ENCODE peak calls at places on chromosomes 13 and 19, in six cellular contexts. Z is stomach, E is uterus, G is gastrocnemius medialis, C is AG04449, U is fibroblast of mammary gland. R is an unnamed sample.
A peak's percentile ranks its signal among the peaks of the same experiment; 100 is the strongest.

GRCh38 chr19:4393947-4394590 is 6.3 kb downstream of the SH3GL1 start:
- DNase-seq in G (no peak), U (no peak), C (no peak), Z (no peak), E (no peak), R (no peak)

GRCh38 chr13:75760182-75760981 is 124.3 kb downstream of the LMO7 start:
- DNase-seq in U (peak; percentile 45), E (no peak), C (no peak), Z (peak; percentile 85), G (peak; percentile 66), R (no peak)

GRCh38 chr13:96779691-96780090 is 214.6 kb downstream of the OXGR1 start:
- DNase-seq in C (no peak), Z (no peak), G (no peak), U (peak; percentile 30), E (no peak), R (no peak)

GRCh38 chr13:39816936-39817335 is 161.5 kb downstream of the COG6 start:
- DNase-seq in G (no peak), C (no peak), Z (no peak), U (peak; percentile 16), E (no peak), R (no peak)

GRCh38 chr19:12113121-12113520 is 27.0 kb downstream of the ZNF20 start:
- DNase-seq in C (no peak), U (no peak), E (no peak), Z (no peak), G (no peak), R (no peak)

GRCh38 chr13:38895075-38895474 is 95.6 kb downstream of the STOML3 start:
- DNase-seq in U (no peak), Z (no peak), G (no peak), C (no peak), E (no peak), R (no peak)

GRCh38 chr13:40469581-40470282 is 196.7 kb downstream of the FOXO1 start:
- DNase-seq in G (no peak), C (no peak), E (no peak), U (no peak), Z (no peak), R (no peak)

GRCh38 chr13:33480561-33480960 is 195.0 kb upstream of the STARD13 start:
- DNase-seq in G (no peak), E (no peak), C (no peak), U (peak; percentile 41), Z (no peak), R (no peak)

GRCh38 chr13:90686438-90686837 is 661.0 kb upstream of the MIR17HG start:
- DNase-seq in G (no peak), C (no peak), E (no peak), U (peak; percentile 88), Z (no peak), R (no peak)

GRCh38 chr19:5360003-5360820 is 19.6 kb upstream of the PTPRS start:
- DNase-seq in C (no peak), G (no peak), E (no peak), Z (no peak), U (peak; percentile 57), R (peak; percentile 31)

GRCh38 chr19:11168568-11168967 is 13.0 kb upstream of the SPC24 start:
- DNase-seq in U (peak; percentile 99), G (no peak), C (peak; percentile 82), E (no peak), Z (no peak), R (no peak)

GRCh38 chr13:110301083-110301482 is 5.9 kb downstream of the COL4A1 start:
- DNase-seq in U (no peak), Z (no peak), C (no peak), E (peak; percentile 15), G (no peak), R (peak; percentile 33)
- H3K4me3 ChIP-seq in U (no peak overlapping the region), Z (no peak overlapping the region), C (peak overlapping the region; percentile 23), E (no peak overlapping the region), G (peak overlapping the region; percentile 20), R (no peak overlapping the region)

GRCh38 chr19:44757735-44758505 is 9.4 kb downstream of the BCL3 start:
- DNase-seq in E (peak; percentile 81), C (no peak), G (peak; percentile 54), Z (peak; percentile 61), U (peak; percentile 73), R (peak; percentile 75)
- TF ChIP-seq CTCF in E (peak; percentile 48), C (peak; percentile 16), G (peak; percentile 26), Z (no peak), U (no peak), R (peak; percentile 5)

DNA sequence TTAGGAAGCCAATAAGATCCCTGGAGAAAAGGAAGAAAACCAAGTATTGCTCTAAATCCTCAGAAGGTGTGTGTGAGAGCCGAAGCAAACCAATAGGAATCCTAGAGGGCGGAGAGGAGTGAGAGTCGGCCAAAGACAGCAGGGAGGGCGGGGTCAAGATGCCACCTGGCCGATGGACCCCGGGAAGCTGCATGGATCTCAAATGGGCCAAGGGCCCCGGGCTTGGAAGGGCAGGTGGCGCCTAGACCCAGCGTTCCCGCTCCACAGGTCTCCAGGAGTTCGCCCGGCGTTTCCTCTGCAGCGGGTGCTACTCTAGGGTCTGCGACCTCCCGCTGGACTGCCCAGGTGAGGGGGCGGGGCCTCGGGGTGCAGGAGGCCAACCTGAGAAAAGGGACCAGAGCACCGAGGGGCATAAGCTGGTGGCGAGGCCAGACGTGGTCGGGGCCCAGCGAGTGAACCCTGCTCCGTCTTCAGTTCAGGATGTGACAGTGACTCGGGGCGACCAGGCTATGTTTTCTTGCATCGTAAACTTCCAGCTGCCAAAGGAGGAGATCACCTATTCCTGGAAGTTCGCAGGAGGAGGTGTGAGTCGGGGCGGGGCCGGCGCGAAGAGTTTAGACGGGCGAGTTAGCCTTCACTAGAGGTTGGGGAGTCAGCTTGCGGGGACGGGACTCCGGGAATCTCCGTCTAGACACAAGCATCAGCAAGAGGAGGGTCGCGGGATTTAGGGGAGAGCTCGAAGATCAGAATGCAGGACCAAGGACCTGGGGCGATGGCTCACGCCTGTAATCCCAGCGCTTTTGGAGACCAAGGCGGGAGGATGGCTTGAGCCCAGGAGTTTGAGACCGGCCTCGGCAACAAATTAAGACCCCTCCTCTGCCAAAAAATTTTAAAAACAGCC is 9.9 kb downstream of the SPACA6 start:
- DNase-seq in C (no peak), E (peak; percentile 48), U (no peak), Z (peak; percentile 56), G (no peak), R (peak; percentile 42)
- H3K4me3 ChIP-seq in C (no peak overlapping the region), E (no peak overlapping the region), U (no peak overlapping the region), Z (peak overlapping the region; percentile 61), G (peak overlapping the region; percentile 53), R (peak overlapping the region; percentile 62)

GRCh38 chr13:27280841-27281240 is 10.2 kb downstream of the RASL11A start:
- DNase-seq in Z (no peak), E (no peak), G (no peak), C (no peak), U (no peak), R (no peak)

GRCh38 chr13:27281420-27281819 is 10.8 kb downstream of the RASL11A start:
- DNase-seq in U (no peak), G (no peak), C (no peak), Z (no peak), E (no peak), R (no peak)

GRCh38 chr13:27288397-27288796 is 17.8 kb downstream of the RASL11A start:
- DNase-seq in Z (no peak), C (no peak), E (no peak), U (no peak), G (no peak), R (no peak)

GRCh38 chr13:27280009-27280646 is 9.5 kb downstream of the RASL11A start:
- DNase-seq in C (no peak), Z (no peak), G (no peak), E (no peak), U (no peak), R (no peak)

GRCh38 chr13:27283906-27284523 is 13.4 kb downstream of the RASL11A start:
- DNase-seq in Z (no peak), E (no peak), U (peak; percentile 44), C (no peak), G (no peak), R (no peak)
- TF ChIP-seq CTCF in Z (no peak), E (no peak), U (peak; percentile 45), C (peak; percentile 48), G (no peak), R (peak; percentile 43)

DNA sequence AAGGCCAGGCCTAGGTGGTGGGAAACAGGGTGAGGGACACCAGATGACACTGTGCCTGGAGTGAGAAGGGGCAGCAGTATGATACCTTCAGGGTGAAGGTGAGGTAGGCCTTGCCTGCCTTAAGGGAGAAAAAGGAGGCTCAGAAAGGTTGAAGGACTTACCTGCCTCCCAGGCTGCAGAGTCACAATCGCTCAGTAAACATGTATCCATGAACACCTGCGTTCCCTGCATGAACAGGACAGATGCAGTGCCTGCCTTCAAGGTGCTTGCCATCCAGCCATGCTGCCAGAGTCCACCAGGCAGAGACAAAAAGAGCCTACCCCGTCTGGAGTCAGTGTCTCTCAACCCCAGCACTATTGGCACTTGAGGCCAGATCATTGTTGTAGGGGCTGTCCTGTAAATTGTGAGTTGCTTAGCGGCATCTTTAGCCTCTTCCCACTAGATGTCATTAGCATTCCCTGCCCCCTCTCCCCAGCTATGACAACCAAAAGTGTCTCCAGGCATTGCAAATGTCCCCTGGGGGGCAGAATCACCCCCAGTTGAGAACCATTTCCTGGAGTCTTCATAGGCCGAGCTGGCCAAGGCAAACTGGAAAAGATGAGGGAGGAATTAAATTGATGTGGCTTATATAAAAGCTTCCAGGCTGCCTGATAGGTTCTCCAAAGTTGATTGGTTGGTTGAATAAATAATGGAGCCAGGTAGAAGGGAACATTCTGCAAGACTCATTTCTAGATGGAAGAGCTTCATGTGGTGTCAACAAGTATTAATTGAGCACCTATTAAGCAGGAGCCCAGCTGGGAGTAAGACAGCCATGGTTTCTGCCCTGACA is 1.7 kb downstream of the MAP3K10 start:
- DNase-seq in G (no peak), Z (no peak), U (no peak), E (no peak), C (no peak), R (no peak)
- H3K4me3 ChIP-seq in G (peak overlapping the region; percentile 92), Z (peak overlapping the region; percentile 95), U (no peak overlapping the region), E (no peak overlapping the region), C (peak overlapping the region; percentile 75), R (peak overlapping the region; percentile 100)

GRCh38 chr19:50607874-50608785 is 31.6 kb downstream of the SYT3 start:
- DNase-seq in Z (peak; percentile 42), G (peak; percentile 8), U (peak; percentile 85), E (peak; percentile 39), C (peak; percentile 0), R (peak; percentile 79)
- TF ChIP-seq CTCF in Z (no peak), G (no peak), U (peak; percentile 55), E (peak; percentile 40), C (peak; percentile 54), R (peak; percentile 42)

GRCh38 chr19:14117668-14118164 is at the start of gene PRKACA:
- DNase-seq in U (peak; percentile 98), C (peak; percentile 84), G (peak; percentile 99), Z (peak; percentile 99), E (peak; percentile 99), R (peak; percentile 99)
- H3K4me3 ChIP-seq in U (peak within 1 kb of the TSS; percentile 74), C (peak within 1 kb of the TSS; percentile 76), G (peak within 1 kb of the TSS; percentile 95), Z (peak within 1 kb of the TSS; percentile 94), E (peak within 1 kb of the TSS; percentile 98), R (peak within 1 kb of the TSS; percentile 86)

GRCh38 chr13:113202912-113203311 is 5.6 kb downstream of the PCID2 start:
- DNase-seq in E (no peak), Z (no peak), C (no peak), U (no peak), G (no peak), R (peak; percentile 43)
- TF ChIP-seq CTCF in E (no peak), Z (no peak), C (no peak), U (no peak), G (no peak), R (no peak)

R was measured in adrenal gland.